ENCODE peak calls at places on chromosomes 4 and X, in five cellular contexts. L, P, C, M and K are unnamed samples.

GRCh38 chr4:89215736-89216135 is 91.9 kb downstream of the GPRIN3 start:
- DNase-seq in L (no peak), P (no peak), C (no peak), M (no peak), K (no peak)

GRCh38 chr4:173486714-173487392 is 43.2 kb downstream of the HAND2 start:
- DNase-seq in L (no peak), P (no peak), C (no peak), M (no peak), K (no peak)

GRCh38 chr4:184534511-184535391 is 60.4 kb upstream of the IRF2 start:
- DNase-seq in L (peak), P (no peak), C (no peak), M (no peak), K (no peak)

GRCh38 chr4:15231265-15232091 is 196.4 kb upstream of the C1QTNF7 start:
- DNase-seq in L (peak), P (peak), C (peak), M (peak), K (peak)

GRCh38 chr4:150385606-150386005 is 196.3 kb upstream of the MAB21L2 start:
- DNase-seq in L (peak), P (no peak), C (peak), M (no peak), K (no peak)

GRCh38 chr4:127015616-127016015 is 617.1 kb upstream of the INTU start:
- DNase-seq in L (no peak), P (no peak), C (no peak), M (no peak), K (no peak)

GRCh38 chr4:6231663-6232165 is 31.4 kb upstream of the JAKMIP1 start:
- DNase-seq in L (no peak), P (no peak), C (no peak), M (no peak), K (no peak)

GRCh38 chrX:130799393-130799792 is 103.6 kb downstream of the ENOX2 start:
- DNase-seq in L (peak), P (no peak), C (no peak), M (no peak), K (no peak)

GRCh38 chrX:109036624-109037023 is 300.3 kb upstream of the IRS4 start:
- DNase-seq in L (no peak), P (no peak), C (no peak), M (no peak), K (no peak)

GRCh38 chrX:152632445-152633097 is 5.1 kb upstream of the GABRQ start:
- DNase-seq in L (peak), P (no peak), C (peak), M (peak), K (peak)

GRCh38 chr4:139552506-139552905 is 3.5 kb downstream of the SETD7 start:
- DNase-seq in L (peak), P (no peak), C (no peak), M (no peak), K (no peak)

GRCh38 chr4:128835498-128836222 is 26.2 kb downstream of the JADE1 start:
- DNase-seq in L (peak), P (no peak), C (peak), M (no peak), K (peak)